ENCODE peak calls at places on chromosomes 13 and 19, in eight cellular contexts. C, R, Y, Z, N, J, F and K are unnamed samples.
A peak's percentile ranks its signal among the peaks of the same experiment; 100 is the strongest.

GRCh38 chr13:50126378-50127016 is 111.3 kb downstream of the KCNRG start:
- DNase-seq in C (peak; percentile 55), R (no peak), Y (peak; percentile 20), Z (no peak), N (peak; percentile 48), J (no peak), F (no peak), K (no peak)

GRCh38 chr19:50489461-50490011 is 12.9 kb upstream of the GARIN5A start:
- DNase-seq in C (no peak), R (no peak), Y (no peak), Z (no peak), N (no peak), J (no peak), F (no peak), K (no peak)

GRCh38 chr13:55728229-55728628 is 1412.5 kb upstream of the PRR20A start:
- DNase-seq in C (no peak), R (no peak), Y (no peak), Z (no peak), N (no peak), J (no peak), F (no peak), K (no peak)

GRCh38 chr19:39969266-39969665 is 1.7 kb upstream of the PSMC4 start:
- DNase-seq in C (no peak), R (no peak), Y (no peak), Z (peak; percentile 40), N (no peak), J (no peak), F (no peak), K (peak; percentile 34)

GRCh38 chr13:56338421-56338820 is 802.3 kb upstream of the PRR20A start:
- DNase-seq in C (no peak), R (no peak), Y (no peak), Z (no peak), N (no peak), J (no peak), F (no peak), K (no peak)

GRCh38 chr13:50309872-50310594 is 294.8 kb downstream of the KCNRG start:
- DNase-seq in C (no peak), R (no peak), Y (no peak), Z (no peak), N (peak; percentile 19), J (no peak), F (no peak), K (no peak)

GRCh38 chr19:48044561-48044960 is 682 bp upstream of the CABP5 start:
- DNase-seq in C (no peak), R (no peak), Y (no peak), Z (no peak), N (no peak), J (no peak), F (no peak), K (no peak)

GRCh38 chr19:48297975-48298374 is 27.4 kb upstream of the EMP3 start:
- DNase-seq in C (no peak), R (no peak), Y (no peak), Z (no peak), N (no peak), J (no peak), F (no peak), K (no peak)

GRCh38 chr19:10518444-10519361 is 1.5 kb upstream of the S1PR5 start:
- DNase-seq in C (no peak), R (no peak), Y (no peak), Z (no peak), N (peak; percentile 23), J (no peak), F (peak; percentile 54), K (no peak)

GRCh38 chr13:32247887-32248286 is 67.3 kb downstream of the ZAR1L start:
- DNase-seq in C (no peak), R (no peak), Y (no peak), Z (no peak), N (no peak), J (no peak), F (no peak), K (no peak)

GRCh38 chr19:36054733-36055686 is at the start of gene WDR62:
- DNase-seq in C (peak; percentile 96), R (peak; percentile 99), Y (peak; percentile 84), Z (peak; percentile 94), N (peak; percentile 98), J (peak; percentile 95), F (peak; percentile 96), K (peak; percentile 59)

GRCh38 chr19:38836438-38837303 is 5.1 kb upstream of the ECH1 start:
- DNase-seq in C (no peak), R (no peak), Y (no peak), Z (no peak), N (no peak), J (no peak), F (no peak), K (no peak)

GRCh38 chr13:60261432-60262351 is 98.0 kb upstream of the DIAPH3 start:
- DNase-seq in C (no peak), R (no peak), Y (no peak), Z (no peak), N (peak; percentile 71), J (no peak), F (no peak), K (no peak)

GRCh38 chr19:52533901-52534300 is 6.4 kb downstream of the ZNF808 start:
- DNase-seq in C (no peak), R (no peak), Y (no peak), Z (no peak), N (no peak), J (no peak), F (no peak), K (no peak)

GRCh38 chr19:756232-756631 is 5.3 kb downstream of the MISP start:
- DNase-seq in C (peak; percentile 71), R (peak; percentile 74), Y (peak; percentile 67), Z (no peak), N (no peak), J (no peak), F (no peak), K (peak; percentile 81)

GRCh38 chr13:39263033-39263432 is 224.8 kb downstream of the NHLRC3 start:
- DNase-seq in C (peak; percentile 65), R (peak; percentile 60), Y (peak; percentile 65), Z (peak; percentile 27), N (peak; percentile 49), J (peak; percentile 60), F (peak; percentile 33), K (no peak)

GRCh38 chr19:1223018-1223855 is 14.6 kb downstream of the CBARP start:
- DNase-seq in C (peak; percentile 67), R (no peak), Y (peak; percentile 41), Z (no peak), N (peak; percentile 66), J (no peak), F (no peak), K (no peak)

GRCh38 chr13:101139076-101139475 is 277.2 kb downstream of the NALCN start:
- DNase-seq in C (no peak), R (peak; percentile 2), Y (no peak), Z (no peak), N (no peak), J (no peak), F (no peak), K (no peak)

GRCh38 chr19:13005861-13006370 is 10.6 kb downstream of the NFIX start:
- DNase-seq in C (no peak), R (no peak), Y (no peak), Z (no peak), N (no peak), J (no peak), F (no peak), K (no peak)

GRCh38 chr19:13006431-13007281 is 11.4 kb downstream of the NFIX start:
- DNase-seq in C (no peak), R (no peak), Y (no peak), Z (peak; percentile 54), N (no peak), J (no peak), F (no peak), K (no peak)

GRCh38 chr19:13008926-13009787 is 13.9 kb downstream of the NFIX start:
- DNase-seq in C (no peak), R (no peak), Y (peak; percentile 43), Z (no peak), N (no peak), J (no peak), F (no peak), K (no peak)

GRCh38 chr19:13005253-13005652 is 10.0 kb downstream of the NFIX start:
- DNase-seq in C (no peak), R (no peak), Y (no peak), Z (no peak), N (no peak), J (no peak), F (no peak), K (no peak)

GRCh38 chr19:13007292-13008045 is 12.2 kb downstream of the NFIX start:
- DNase-seq in C (no peak), R (no peak), Y (no peak), Z (peak; percentile 91), N (no peak), J (peak; percentile 80), F (peak; percentile 37), K (no peak)
- H3K27ac ChIP-seq in C (no peak overlapping the region), R (peak overlapping the region; percentile 98), Y (no peak overlapping the region), Z (peak overlapping the region; percentile 94), N (no peak overlapping the region), J (peak overlapping the region; percentile 65), F (peak overlapping the region; percentile 77), K (no peak overlapping the region)

DNA sequence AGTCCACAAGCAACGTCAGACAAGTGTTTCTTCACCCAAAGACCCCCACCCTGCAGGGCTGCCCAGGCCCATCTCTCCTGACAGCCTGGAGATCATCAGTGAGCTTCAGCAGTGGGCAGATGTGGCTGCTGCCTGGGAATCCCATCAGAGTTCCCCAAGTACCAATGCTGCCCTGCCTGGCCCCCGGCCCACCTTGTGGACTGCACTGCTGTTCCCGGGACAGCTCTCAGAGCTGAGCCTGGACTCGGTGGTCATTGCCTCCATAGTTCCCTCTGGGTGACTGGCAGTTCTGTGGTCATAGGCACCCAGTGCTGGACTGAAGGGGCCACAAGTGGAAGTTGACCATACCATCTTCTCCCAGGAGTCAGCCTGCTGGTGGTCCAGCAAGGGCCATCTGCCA is 24.5 kb upstream of the ZNF492 start:
- DNase-seq in C (no peak), R (no peak), Y (no peak), Z (no peak), N (no peak), J (peak; percentile 23), F (no peak), K (no peak)
- H3K27ac ChIP-seq in C (no peak overlapping the region), R (no peak overlapping the region), Y (no peak overlapping the region), Z (no peak overlapping the region), N (no peak overlapping the region), J (no peak overlapping the region), F (no peak overlapping the region), K (no peak overlapping the region)

GRCh38 chr13:85170372-85170771 is 628.8 kb downstream of the SLITRK6 start:
- DNase-seq in C (no peak), R (no peak), Y (no peak), Z (no peak), N (no peak), J (no peak), F (no peak), K (no peak)
- H3K27ac ChIP-seq in C (no peak overlapping the region), R (no peak overlapping the region), Y (no peak overlapping the region), Z (no peak overlapping the region), N (no peak overlapping the region), J (no peak overlapping the region), F (no peak overlapping the region), K (no peak overlapping the region)

DNA sequence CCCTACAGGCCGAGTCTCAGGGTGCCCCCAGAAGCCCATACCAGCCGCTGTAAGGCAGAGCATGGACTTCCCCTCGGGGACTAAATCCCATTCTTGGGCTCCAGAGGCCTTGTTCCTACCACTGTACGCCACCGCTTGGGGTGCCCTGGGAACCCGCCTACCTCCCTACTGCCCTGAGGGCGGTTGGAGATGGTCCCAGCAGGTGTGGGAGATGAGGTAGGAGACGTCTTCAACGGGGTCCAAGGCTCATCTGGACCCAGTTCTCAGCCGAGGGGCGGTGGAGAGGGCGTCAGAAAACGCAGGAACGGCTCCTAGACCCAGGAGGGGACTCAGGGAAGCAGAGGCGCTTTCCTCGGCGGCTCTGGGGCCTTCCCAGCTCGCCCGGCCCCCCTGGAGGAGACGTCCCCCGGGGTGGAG is 833 bp upstream of the ZIK1 start:
- DNase-seq in C (no peak), R (no peak), Y (no peak), Z (no peak), N (no peak), J (no peak), F (no peak), K (no peak)
- H3K27ac ChIP-seq in C (no peak overlapping the region), R (no peak overlapping the region), Y (no peak overlapping the region), Z (no peak overlapping the region), N (no peak overlapping the region), J (peak overlapping the region; percentile 75), F (no peak overlapping the region), K (no peak overlapping the region)